ENCODE peak calls at places on chromosomes 13 and 19, in four cellular contexts. One of them, this sample, is unnamed.

GRCh38 chr13:39565036-39565949 is 37.7 kb downstream of the LHFPL6 start:
- DNase-seq in tibial nerve: no peak
- DNase-seq in left lung: no peak
- DNase-seq in dorsolateral prefrontal cortex: no peak
- DNase-seq in this sample: peak; percentile 88

GRCh38 chr13:42816538-42816937 is 35.2 kb downstream of the FAM216B start:
- DNase-seq in left lung: no peak
- DNase-seq in dorsolateral prefrontal cortex: no peak
- DNase-seq in tibial nerve: no peak
- DNase-seq in this sample: no peak

GRCh38 chr13:96093296-96094006 is 3.5 kb downstream of the HS6ST3 start:
- DNase-seq in dorsolateral prefrontal cortex: no peak
- DNase-seq in tibial nerve: no peak
- DNase-seq in left lung: no peak
- DNase-seq in this sample: no peak

GRCh38 chr13:99805361-99805760 is 166.2 kb downstream of the ZIC5 start:
- DNase-seq in dorsolateral prefrontal cortex: no peak
- DNase-seq in left lung: no peak
- DNase-seq in tibial nerve: no peak
- DNase-seq in this sample: no peak

GRCh38 chr13:82800391-82800790 is 1081.9 kb downstream of the SLITRK1 start:
- DNase-seq in left lung: no peak
- DNase-seq in tibial nerve: no peak
- DNase-seq in dorsolateral prefrontal cortex: no peak
- DNase-seq in this sample: peak; percentile 11

GRCh38 chr19:17314007-17314589 is 4.7 kb downstream of the DDA1 start:
- DNase-seq in tibial nerve: no peak
- DNase-seq in left lung: no peak
- DNase-seq in dorsolateral prefrontal cortex: no peak
- DNase-seq in this sample: no peak

GRCh38 chr19:18650048-18650435 is 13.2 kb downstream of the KLHL26 start:
- DNase-seq in tibial nerve: peak; percentile 58
- DNase-seq in left lung: no peak
- DNase-seq in dorsolateral prefrontal cortex: no peak
- DNase-seq in this sample: no peak

GRCh38 chr13:98508280-98509074 is 68.4 kb downstream of the STK24 start:
- DNase-seq in dorsolateral prefrontal cortex: no peak
- DNase-seq in tibial nerve: no peak
- DNase-seq in left lung: no peak
- DNase-seq in this sample: peak; percentile 67

GRCh38 chr19:48556163-48556562 is 4.2 kb downstream of the SULT2B1 start:
- DNase-seq in tibial nerve: no peak
- DNase-seq in dorsolateral prefrontal cortex: no peak
- DNase-seq in left lung: no peak
- DNase-seq in this sample: no peak

GRCh38 chr13:41915096-41915495 is 45.8 kb downstream of the VWA8 start:
- DNase-seq in left lung: no peak
- DNase-seq in tibial nerve: no peak
- DNase-seq in dorsolateral prefrontal cortex: no peak
- DNase-seq in this sample: no peak

GRCh38 chr13:30341815-30342570 is 34.6 kb upstream of the KATNAL1 start:
- DNase-seq in tibial nerve: peak; percentile 70
- DNase-seq in left lung: peak; percentile 83
- DNase-seq in dorsolateral prefrontal cortex: peak; percentile 57
- DNase-seq in this sample: peak; percentile 81

GRCh38 chr13:52411629-52412028 is 5.7 kb upstream of the THSD1 start:
- DNase-seq in dorsolateral prefrontal cortex: no peak
- DNase-seq in tibial nerve: no peak
- DNase-seq in left lung: no peak
- DNase-seq in this sample: peak; percentile 57

GRCh38 chr13:81591528-81592220 is 1250.7 kb upstream of the SPRY2 start:
- DNase-seq in dorsolateral prefrontal cortex: no peak
- DNase-seq in left lung: no peak
- DNase-seq in tibial nerve: no peak
- DNase-seq in this sample: no peak

GRCh38 chr13:110233181-110233641 is 73.7 kb downstream of the COL4A1 start:
- DNase-seq in dorsolateral prefrontal cortex: no peak
- DNase-seq in tibial nerve: peak; percentile 75
- DNase-seq in left lung: no peak
- DNase-seq in this sample: peak; percentile 47

GRCh38 chr19:10568444-10568825 is 344 bp downstream of the CDKN2D start:
- DNase-seq in dorsolateral prefrontal cortex: no peak
- DNase-seq in tibial nerve: no peak
- DNase-seq in left lung: no peak
- DNase-seq in this sample: no peak

GRCh38 chr19:36140289-36141038 is 598 bp downstream of the CAPNS1 start:
- DNase-seq in tibial nerve: no peak
- DNase-seq in left lung: peak; percentile 69
- DNase-seq in dorsolateral prefrontal cortex: no peak
- DNase-seq in this sample: no peak

GRCh38 chr13:85074543-85075313 is 724.5 kb downstream of the SLITRK6 start:
- DNase-seq in tibial nerve: no peak
- DNase-seq in left lung: no peak
- DNase-seq in dorsolateral prefrontal cortex: no peak
- DNase-seq in this sample: no peak

GRCh38 chr19:1618157-1619093 is 13.2 kb upstream of the UQCR11 start:
- DNase-seq in left lung: peak; percentile 73
- DNase-seq in dorsolateral prefrontal cortex: no peak
- DNase-seq in tibial nerve: no peak
- DNase-seq in this sample: no peak

GRCh38 chr19:55486043-55486970 is 1.3 kb downstream of the NAT14 start:
- DNase-seq in left lung: peak; percentile 79
- DNase-seq in tibial nerve: no peak
- DNase-seq in dorsolateral prefrontal cortex: no peak
- DNase-seq in this sample: no peak

GRCh38 chr13:105346141-105346766 is 1189.2 kb downstream of the EFNB2 start:
- DNase-seq in left lung: no peak
- DNase-seq in tibial nerve: no peak
- DNase-seq in dorsolateral prefrontal cortex: no peak
- DNase-seq in this sample: peak; percentile 38

GRCh38 chr13:111385182-111385857 is 64.9 kb downstream of the TEX29 start:
- DNase-seq in tibial nerve: no peak
- DNase-seq in left lung: no peak
- DNase-seq in dorsolateral prefrontal cortex: no peak
- DNase-seq in this sample: no peak

GRCh38 chr13:97241761-97242160 is 19.6 kb downstream of the MBNL2 start:
- DNase-seq in dorsolateral prefrontal cortex: no peak
- DNase-seq in left lung: no peak
- DNase-seq in tibial nerve: no peak
- DNase-seq in this sample: no peak

GRCh38 chr13:78978381-78978998 is 319.5 kb upstream of the OBI1 start:
- DNase-seq in left lung: no peak
- DNase-seq in dorsolateral prefrontal cortex: no peak
- DNase-seq in tibial nerve: no peak
- DNase-seq in this sample: peak; percentile 17

GRCh38 chr19:42563352-42564210 is 31.1 kb downstream of the CEACAM8 start:
- DNase-seq in dorsolateral prefrontal cortex: no peak
- DNase-seq in left lung: no peak
- DNase-seq in tibial nerve: no peak
- DNase-seq in this sample: peak; percentile 10

GRCh38 chr19:11984986-11985385 is 20.1 kb downstream of the ZNF763 start:
- DNase-seq in tibial nerve: no peak
- DNase-seq in left lung: no peak
- DNase-seq in dorsolateral prefrontal cortex: no peak
- DNase-seq in this sample: no peak

GRCh38 chr13:52599853-52600603 is 42.2 kb upstream of the HNRNPA1L2 start:
- DNase-seq in dorsolateral prefrontal cortex: no peak
- DNase-seq in left lung: peak; percentile 77
- DNase-seq in tibial nerve: no peak
- DNase-seq in this sample: no peak

GRCh38 chr13:99403458-99403971 is 96.3 kb upstream of the GPR183 start:
- DNase-seq in dorsolateral prefrontal cortex: no peak
- DNase-seq in tibial nerve: no peak
- DNase-seq in left lung: no peak
- DNase-seq in this sample: no peak

GRCh38 chr13:30142502-30143211 is 164.7 kb downstream of the KATNAL1 start:
- DNase-seq in tibial nerve: no peak
- DNase-seq in dorsolateral prefrontal cortex: no peak
- DNase-seq in left lung: no peak
- DNase-seq in this sample: peak; percentile 99

GRCh38 chr13:80599765-80600164 is 258.8 kb upstream of the SPRY2 start:
- DNase-seq in tibial nerve: no peak
- DNase-seq in left lung: no peak
- DNase-seq in dorsolateral prefrontal cortex: no peak
- DNase-seq in this sample: no peak

GRCh38 chr19:18594096-18594823 is 5.7 kb downstream of the REX1BD start:
- DNase-seq in tibial nerve: peak; percentile 44
- DNase-seq in dorsolateral prefrontal cortex: no peak
- DNase-seq in left lung: peak; percentile 91
- DNase-seq in this sample: no peak

GRCh38 chr19:38538793-38539528 is 78.8 kb downstream of the MAP4K1 start:
- DNase-seq in tibial nerve: no peak
- DNase-seq in left lung: no peak
- DNase-seq in dorsolateral prefrontal cortex: no peak
- DNase-seq in this sample: no peak

GRCh38 chr13:110869805-110870706 is 44.8 kb downstream of the ANKRD10 start:
- DNase-seq in dorsolateral prefrontal cortex: no peak
- DNase-seq in tibial nerve: peak; percentile 72
- DNase-seq in left lung: peak; percentile 84
- DNase-seq in this sample: peak; percentile 99

GRCh38 chr19:53947624-53948023 is 15.1 kb upstream of the CACNG8 start:
- DNase-seq in tibial nerve: no peak
- DNase-seq in left lung: peak; percentile 9
- DNase-seq in dorsolateral prefrontal cortex: no peak
- DNase-seq in this sample: no peak

GRCh38 chr13:40809471-40809870 is 20.1 kb downstream of the SLC25A15 start:
- DNase-seq in left lung: no peak
- DNase-seq in tibial nerve: no peak
- DNase-seq in dorsolateral prefrontal cortex: no peak
- DNase-seq in this sample: no peak

GRCh38 chr13:40813662-40814454 is 24.4 kb downstream of the SLC25A15 start:
- DNase-seq in left lung: no peak
- DNase-seq in dorsolateral prefrontal cortex: no peak
- DNase-seq in tibial nerve: no peak
- DNase-seq in this sample: no peak

GRCh38 chr13:40812102-40812501 is 22.7 kb downstream of the SLC25A15 start:
- DNase-seq in dorsolateral prefrontal cortex: no peak
- DNase-seq in tibial nerve: no peak
- DNase-seq in left lung: no peak
- DNase-seq in this sample: no peak

GRCh38 chr13:40814803-40815202 is 25.4 kb downstream of the SLC25A15 start:
- DNase-seq in dorsolateral prefrontal cortex: no peak
- DNase-seq in left lung: no peak
- DNase-seq in tibial nerve: no peak
- DNase-seq in this sample: no peak

GRCh38 chr13:40812724-40813445 is 23.5 kb downstream of the SLC25A15 start:
- DNase-seq in dorsolateral prefrontal cortex: no peak
- DNase-seq in left lung: no peak
- DNase-seq in tibial nerve: no peak
- DNase-seq in this sample: no peak
- H3K4me3 ChIP-seq in dorsolateral prefrontal cortex: no peak overlapping the region
- H3K4me3 ChIP-seq in left lung: no peak overlapping the region
- H3K4me3 ChIP-seq in tibial nerve: no peak overlapping the region
- H3K4me3 ChIP-seq in this sample: no peak overlapping the region

GRCh38 chr13:101292711-101293110 is 123.6 kb downstream of the NALCN start:
- DNase-seq in left lung: no peak
- DNase-seq in tibial nerve: no peak
- DNase-seq in dorsolateral prefrontal cortex: no peak
- DNase-seq in this sample: no peak
- TF ChIP-seq CTCF in left lung: no peak
- TF ChIP-seq CTCF in tibial nerve: no peak
- TF ChIP-seq CTCF in dorsolateral prefrontal cortex: no peak
- TF ChIP-seq CTCF in this sample: no peak

GRCh38 chr13:74571811-74572210 is 437.6 kb upstream of the KLF12 start:
- DNase-seq in left lung: no peak
- DNase-seq in tibial nerve: no peak
- DNase-seq in dorsolateral prefrontal cortex: no peak
- DNase-seq in this sample: no peak

GRCh38 chr13:74574964-74575728 is 440.9 kb upstream of the KLF12 start:
- DNase-seq in left lung: no peak
- DNase-seq in dorsolateral prefrontal cortex: no peak
- DNase-seq in tibial nerve: no peak
- DNase-seq in this sample: no peak

GRCh38 chr13:74575729-74576125 is 441.5 kb upstream of the KLF12 start:
- DNase-seq in tibial nerve: peak; percentile 36
- DNase-seq in left lung: peak; percentile 84
- DNase-seq in dorsolateral prefrontal cortex: peak; percentile 74
- DNase-seq in this sample: no peak

GRCh38 chr13:74573654-74574053 is 439.4 kb upstream of the KLF12 start:
- DNase-seq in dorsolateral prefrontal cortex: no peak
- DNase-seq in tibial nerve: no peak
- DNase-seq in left lung: no peak
- DNase-seq in this sample: no peak

DNA sequence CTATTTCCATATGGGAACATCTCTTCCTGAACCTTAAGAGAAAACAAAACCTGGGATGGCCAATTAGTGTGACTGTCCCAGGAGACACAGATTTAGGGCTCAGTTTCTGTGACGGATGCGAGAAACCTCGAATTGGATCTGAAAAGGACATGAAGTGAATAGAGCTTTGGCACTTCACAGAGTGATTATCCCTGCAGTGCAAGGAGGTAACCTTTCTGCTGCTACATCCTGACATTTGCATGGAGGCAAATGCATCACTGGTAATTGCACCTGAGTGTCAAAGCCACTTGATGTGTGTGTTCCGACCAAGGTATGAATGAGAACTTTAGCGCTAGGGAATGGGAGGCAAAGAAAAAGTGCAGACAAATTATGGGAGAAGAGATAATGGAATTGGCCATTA is 442.3 kb upstream of the KLF12 start:
- DNase-seq in tibial nerve: no peak
- DNase-seq in dorsolateral prefrontal cortex: no peak
- DNase-seq in left lung: no peak
- DNase-seq in this sample: no peak
- H3K4me3 ChIP-seq in tibial nerve: no peak overlapping the region
- H3K4me3 ChIP-seq in dorsolateral prefrontal cortex: no peak overlapping the region
- H3K4me3 ChIP-seq in left lung: no peak overlapping the region
- H3K4me3 ChIP-seq in this sample: no peak overlapping the region

GRCh38 chr19:37309834-37310575 is 60.9 kb upstream of the ZNF527 start:
- DNase-seq in dorsolateral prefrontal cortex: no peak
- DNase-seq in tibial nerve: no peak
- DNase-seq in left lung: no peak
- DNase-seq in this sample: no peak
- TF ChIP-seq CTCF in dorsolateral prefrontal cortex: no peak
- TF ChIP-seq CTCF in tibial nerve: no peak
- TF ChIP-seq CTCF in left lung: no peak
- TF ChIP-seq CTCF in this sample: no peak

GRCh38 chr19:46487178-46487801 is 8.4 kb downstream of the PNMA8B start:
- DNase-seq in dorsolateral prefrontal cortex: no peak
- DNase-seq in left lung: peak; percentile 47
- DNase-seq in tibial nerve: no peak
- DNase-seq in this sample: no peak
- H3K4me3 ChIP-seq in dorsolateral prefrontal cortex: peak overlapping the region; percentile 53
- H3K4me3 ChIP-seq in left lung: no peak overlapping the region
- H3K4me3 ChIP-seq in tibial nerve: peak overlapping the region; percentile 37
- H3K4me3 ChIP-seq in this sample: peak overlapping the region; percentile 2

DNA sequence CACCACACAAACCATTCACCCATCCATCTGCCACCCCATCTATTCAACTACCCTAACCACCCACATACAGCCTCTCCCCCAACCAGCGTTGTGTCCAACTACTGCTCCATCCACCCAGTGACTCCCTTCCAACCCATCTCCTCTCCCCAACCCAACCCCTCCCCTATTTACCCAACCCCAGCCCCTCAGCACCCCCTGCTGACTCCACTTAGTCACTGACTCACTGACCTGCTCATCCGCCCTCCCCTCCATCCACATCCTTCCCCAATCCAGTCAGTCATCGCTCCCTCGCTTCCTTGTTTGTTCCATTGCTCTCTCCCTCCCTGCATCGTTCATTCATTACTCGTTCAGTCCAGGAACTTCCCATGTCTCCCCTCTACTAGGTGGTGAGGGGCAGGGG is 39.2 kb downstream of the KCNC3 start:
- DNase-seq in dorsolateral prefrontal cortex: no peak
- DNase-seq in tibial nerve: no peak
- DNase-seq in left lung: no peak
- DNase-seq in this sample: no peak
- TF ChIP-seq CTCF in dorsolateral prefrontal cortex: no peak
- TF ChIP-seq CTCF in tibial nerve: no peak
- TF ChIP-seq CTCF in left lung: no peak
- TF ChIP-seq CTCF in this sample: no peak

This sample was measured in AG09309.